ENCODE peak calls at places on chromosomes 2 and 18, in seven cellular contexts. N is neural crest cell; I is K562; O is stimulated activated CD4-positive, alpha-beta T cell treated with anti-CD3 and anti-CD28 coated beads, Interleukin-2, amount 100 ng/mL, for 24 hours; D is NCI-H2171; B is activated naive CD4-positive, alpha-beta T cell treated with anti-CD3 and anti-CD28 coated beads, Interleukin-2, amount 50 U/mL, for 72 hours; U is COLO829. T is an unnamed sample.

GRCh38 chr2:221642447-221642846 is 70.3 kb upstream of the EPHA4 start:
- DNase-seq in O (no peak), I (no peak), B (no peak), D (no peak), N (no peak), U (no peak), T (no peak)

GRCh38 chr2:151576080-151576479 is 158.2 kb downstream of the NEB start:
- DNase-seq in B (no peak), U (no peak), I (no peak), D (no peak), N (no peak), O (no peak), T (no peak)

GRCh38 chr2:106516436-106516835 is 29.3 kb downstream of the CD8B2 start:
- DNase-seq in I (no peak), N (no peak), D (no peak), B (no peak), U (no peak), O (no peak), T (no peak)

GRCh38 chr2:5453648-5454390 is 238.4 kb upstream of the SOX11 start:
- DNase-seq in N (no peak), U (peak), I (no peak), D (peak), O (no peak), B (no peak), T (no peak)

GRCh38 chr2:121596221-121597080 is 52.8 kb downstream of the CLASP1 start:
- DNase-seq in U (peak), O (no peak), D (peak), I (peak), N (no peak), B (no peak), T (peak)

GRCh38 chr2:74286725-74287124 is 56.5 kb downstream of the SLC4A5 start:
- DNase-seq in I (no peak), D (no peak), N (no peak), B (no peak), O (no peak), U (no peak), T (no peak)

GRCh38 chr2:108184421-108184820 is 55.3 kb upstream of the SULT1C3 start:
- DNase-seq in B (no peak), I (peak), O (no peak), N (no peak), U (peak), D (no peak), T (peak)

GRCh38 chr2:23486676-23487075 is 101.7 kb downstream of the KLHL29 start:
- DNase-seq in U (no peak), B (no peak), N (no peak), O (no peak), D (no peak), I (no peak), T (no peak)

GRCh38 chr2:211070547-211070946 is 514.1 kb downstream of the CPS1 start:
- DNase-seq in D (no peak), I (no peak), B (no peak), O (no peak), N (no peak), U (no peak), T (no peak)

GRCh38 chr2:1775511-1776035 is 31.3 kb upstream of the PXDN start:
- DNase-seq in O (no peak), B (no peak), U (no peak), D (no peak), I (no peak), N (no peak), T (no peak)

GRCh38 chr2:231935207-231935524 is 9.0 kb upstream of the NPPC start:
- DNase-seq in B (peak), I (no peak), U (no peak), D (no peak), N (no peak), O (no peak), T (no peak)

GRCh38 chr2:1817256-1818127 is 73.2 kb upstream of the PXDN start:
- DNase-seq in N (peak), I (peak), D (peak), U (peak), B (no peak), O (peak), T (peak)

GRCh38 chr2:136863468-136863867 is 98.1 kb downstream of the THSD7B start:
- DNase-seq in N (no peak), B (no peak), I (no peak), D (no peak), U (no peak), O (no peak), T (no peak)

GRCh38 chr18:74373428-74373827 is 57.8 kb downstream of the C18orf63 start:
- DNase-seq in N (no peak), B (no peak), D (no peak), U (no peak), I (no peak), O (no peak), T (no peak)

GRCh38 chr18:47797126-47797525 is 133.3 kb downstream of the SMAD2 start:
- DNase-seq in I (no peak), O (no peak), N (no peak), B (no peak), D (no peak), U (no peak), T (no peak)

GRCh38 chr2:60569680-60570111 is 16.2 kb upstream of the BCL11A start:
- DNase-seq in D (no peak), U (no peak), B (no peak), N (no peak), I (no peak), O (no peak), T (no peak)

GRCh38 chr18:26503382-26503781 is 45.0 kb downstream of the KCTD1 start:
- DNase-seq in D (no peak), O (no peak), I (no peak), U (no peak), B (no peak), N (no peak), T (no peak)

GRCh38 chr2:19617251-19617650 is 258.8 kb upstream of the OSR1 start:
- DNase-seq in N (no peak), B (no peak), I (no peak), O (no peak), D (no peak), U (no peak), T (no peak)

GRCh38 chr2:12719400-12720104 is 2.8 kb downstream of the TRIB2 start:
- DNase-seq in I (no peak), O (peak), U (no peak), N (no peak), B (no peak), D (no peak), T (no peak)

GRCh38 chr2:209876211-209876610 is 104.6 kb downstream of the UNC80 start:
- DNase-seq in U (peak), O (no peak), I (no peak), B (no peak), D (no peak), N (no peak), T (no peak)

GRCh38 chr2:46858697-46859080 is 56.9 kb downstream of the MCFD2 start:
- DNase-seq in B (no peak), O (no peak), D (no peak), I (no peak), U (no peak), N (no peak), T (no peak)

GRCh38 chr2:230793573-230794359 is 71.0 kb upstream of the ITM2C start:
- DNase-seq in B (peak), O (peak), I (no peak), N (no peak), U (no peak), D (no peak), T (no peak)